ENCODE peak calls at places on chromosomes 4 and X, in seven cellular contexts. Z, M, L, Q, P, S and C are unnamed samples.
A peak's percentile ranks its signal among the peaks of the same experiment; 100 is the strongest.

GRCh38 chrX:134172588-134173259 is 64.3 kb upstream of the CCDC160 start:
- DNase-seq in Z (peak; percentile 56), M (no peak), L (no peak), Q (peak; percentile 44), P (peak; percentile 70), S (peak; percentile 24), C (no peak)

GRCh38 chr4:91746551-91746950 is 557.2 kb upstream of the GRID2 start:
- DNase-seq in Z (no peak), M (no peak), L (peak; percentile 8), Q (no peak), P (no peak), S (no peak), C (no peak)

GRCh38 chrX:12951590-12951965 is 23.3 kb upstream of the TMSB4X start:
- DNase-seq in Z (no peak), M (no peak), L (no peak), Q (no peak), P (no peak), S (no peak), C (no peak)

GRCh38 chr4:183758006-183758734 is 99.1 kb downstream of the TRAPPC11 start:
- DNase-seq in Z (peak; percentile 71), M (no peak), L (no peak), Q (peak; percentile 81), P (peak; percentile 81), S (peak; percentile 39), C (no peak)

GRCh38 chr4:73152893-73153292 is 83.4 kb upstream of the COX18 start:
- DNase-seq in Z (no peak), M (no peak), L (no peak), Q (no peak), P (no peak), S (no peak), C (no peak)

GRCh38 chr4:915595-915994 is 16.5 kb downstream of the GAK start:
- DNase-seq in Z (no peak), M (no peak), L (no peak), Q (no peak), P (no peak), S (no peak), C (no peak)

GRCh38 chr4:41661447-41662076 is 87.0 kb downstream of the PHOX2B start:
- DNase-seq in Z (no peak), M (peak; percentile 19), L (peak; percentile 50), Q (peak; percentile 60), P (no peak), S (peak; percentile 45), C (no peak)

GRCh38 chr4:21697583-21697982 is 251.0 kb downstream of the KCNIP4 start:
- DNase-seq in Z (peak; percentile 25), M (peak; percentile 72), L (peak; percentile 49), Q (no peak), P (no peak), S (no peak), C (peak; percentile 60)

GRCh38 chrX:133985164-133986007 is at the start of gene GPC3:
- DNase-seq in Z (peak; percentile 53), M (peak; percentile 2), L (no peak), Q (peak; percentile 16), P (peak; percentile 51), S (peak; percentile 53), C (no peak)

GRCh38 chr4:24089831-24090531 is 200.1 kb upstream of the PPARGC1A start:
- DNase-seq in Z (no peak), M (no peak), L (no peak), Q (no peak), P (no peak), S (no peak), C (no peak)

GRCh38 chrX:28586291-28586690 is 955 bp upstream of the IL1RAPL1 start:
- DNase-seq in Z (no peak), M (no peak), L (no peak), Q (peak; percentile 15), P (no peak), S (no peak), C (no peak)

GRCh38 chr4:55819634-55820033 is at the start of gene EXOC1L:
- DNase-seq in Z (no peak), M (no peak), L (no peak), Q (no peak), P (peak; percentile 59), S (no peak), C (no peak)

GRCh38 chr4:85778809-85779124 is 303.8 kb downstream of the ARHGAP24 start:
- DNase-seq in Z (no peak), M (no peak), L (no peak), Q (no peak), P (no peak), S (no peak), C (no peak)

GRCh38 chrX:23578079-23578478 is 89.2 kb upstream of the PRDX4 start:
- DNase-seq in Z (no peak), M (peak; percentile 17), L (no peak), Q (no peak), P (no peak), S (no peak), C (no peak)

GRCh38 chrX:31397119-31397518 is 325.3 kb upstream of the FTHL17 start:
- DNase-seq in Z (no peak), M (peak; percentile 29), L (no peak), Q (no peak), P (no peak), S (no peak), C (no peak)

GRCh38 chr4:174156239-174156826 is 127.1 kb downstream of the FBXO8 start:
- DNase-seq in Z (no peak), M (peak; percentile 18), L (no peak), Q (no peak), P (no peak), S (no peak), C (no peak)

GRCh38 chrX:17494231-17494630 is 119.2 kb downstream of the NHS start:
- DNase-seq in Z (no peak), M (no peak), L (no peak), Q (no peak), P (no peak), S (no peak), C (no peak)

GRCh38 chr4:73257995-73258667 is 467 bp downstream of the ANKRD17 start:
- DNase-seq in Z (peak; percentile 57), M (peak; percentile 21), L (peak; percentile 44), Q (no peak), P (no peak), S (peak; percentile 36), C (no peak)

GRCh38 chrX:119655125-119655524 is 37.8 kb downstream of the SEPTIN6 start:
- DNase-seq in Z (no peak), M (peak; percentile 67), L (no peak), Q (peak; percentile 22), P (no peak), S (no peak), C (peak; percentile 26)
- H3K36me3 ChIP-seq in Z (no peaks in the 10 kb centered on the region), M (no peaks in the 10 kb centered on the region), L (no peaks in the 10 kb centered on the region), Q (peaks cover 4% of the 10 kb centered on the region), P (peaks cover 39% of the 10 kb centered on the region), S (no peaks in the 10 kb centered on the region), C (no peaks in the 10 kb centered on the region)

GRCh38 chrX:72659726-72660125 is 54.4 kb downstream of the PHKA1 start:
- DNase-seq in Z (no peak), M (no peak), L (no peak), Q (no peak), P (no peak), S (no peak), C (no peak)

GRCh38 chrX:72666451-72666850 is 47.7 kb downstream of the PHKA1 start:
- DNase-seq in Z (no peak), M (no peak), L (no peak), Q (no peak), P (no peak), S (no peak), C (no peak)

GRCh38 chrX:72663737-72664136 is 50.4 kb downstream of the PHKA1 start:
- DNase-seq in Z (no peak), M (no peak), L (no peak), Q (no peak), P (no peak), S (no peak), C (no peak)

GRCh38 chrX:72662020-72662747 is 51.9 kb downstream of the PHKA1 start:
- DNase-seq in Z (no peak), M (no peak), L (no peak), Q (peak; percentile 5), P (no peak), S (no peak), C (no peak)
- H3K36me3 ChIP-seq in Z (no peaks in the 10 kb centered on the region), M (no peaks in the 10 kb centered on the region), L (no peaks in the 10 kb centered on the region), Q (no peaks in the 10 kb centered on the region), P (no peaks in the 10 kb centered on the region), S (no peaks in the 10 kb centered on the region), C (no peaks in the 10 kb centered on the region)

GRCh38 chrX:78119521-78120227 is 15.6 kb downstream of the PGK1 start:
- DNase-seq in Z (no peak), M (no peak), L (no peak), Q (no peak), P (no peak), S (no peak), C (no peak)
- H3K36me3 ChIP-seq in Z (no peaks in the 10 kb centered on the region), M (peaks cover 51% of the 10 kb centered on the region), L (peaks cover 41% of the 10 kb centered on the region), Q (peaks cover 92% of the 10 kb centered on the region), P (peaks cover 94% of the 10 kb centered on the region), S (no peaks in the 10 kb centered on the region), C (peaks cover 1% of the 10 kb centered on the region)

DNA sequence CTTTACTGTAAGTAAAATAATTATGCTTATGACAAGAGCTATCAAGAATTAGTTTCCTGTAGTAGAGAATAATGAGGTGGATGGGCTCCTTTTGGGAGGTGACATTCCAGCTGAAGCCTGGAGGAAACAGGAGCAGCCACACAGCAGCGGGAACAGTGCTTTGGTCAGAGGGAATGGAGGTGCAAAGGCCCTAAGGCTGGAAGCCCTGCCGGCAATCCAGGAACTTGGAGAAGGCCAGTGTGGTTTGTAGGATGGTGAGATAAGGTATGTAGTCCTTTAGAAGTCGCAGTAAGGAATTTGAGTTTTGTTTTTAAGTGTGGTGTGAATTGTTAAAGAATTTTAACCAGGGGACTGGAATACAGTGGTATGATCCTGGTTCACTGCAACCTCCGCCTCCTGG is 8.1 kb downstream of the TMEM131L start:
- DNase-seq in Z (no peak), M (no peak), L (no peak), Q (no peak), P (no peak), S (no peak), C (no peak)
- H3K36me3 ChIP-seq in Z (no peaks in the 10 kb centered on the region), M (peaks cover 4% of the 10 kb centered on the region), L (no peaks in the 10 kb centered on the region), Q (peaks cover 20% of the 10 kb centered on the region), P (peaks cover 33% of the 10 kb centered on the region), S (no peaks in the 10 kb centered on the region), C (peaks cover 1% of the 10 kb centered on the region)

DNA sequence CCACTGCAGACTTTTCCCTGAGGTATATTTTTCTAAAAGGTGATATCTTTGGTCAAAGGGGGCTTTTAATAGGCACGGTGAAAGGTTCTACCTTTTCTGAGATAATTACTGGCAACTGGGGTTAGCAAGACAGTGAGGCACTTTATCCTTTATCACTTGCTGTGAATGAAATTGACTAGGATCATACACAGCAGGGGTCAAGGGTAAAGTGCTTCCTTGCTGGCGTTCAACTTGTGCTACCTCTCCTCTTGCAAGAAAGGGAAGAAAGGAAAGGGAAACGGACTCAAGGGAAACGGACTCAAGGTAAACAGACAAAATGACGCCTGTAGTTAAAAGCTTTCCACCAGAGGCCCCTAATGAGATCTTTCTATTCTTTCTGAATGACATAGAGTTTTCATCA is 78.6 kb upstream of the RAPGEF2 start:
- DNase-seq in Z (no peak), M (no peak), L (no peak), Q (no peak), P (no peak), S (no peak), C (no peak)
- H3K36me3 ChIP-seq in Z (no peaks in the 10 kb centered on the region), M (no peaks in the 10 kb centered on the region), L (no peaks in the 10 kb centered on the region), Q (no peaks in the 10 kb centered on the region), P (no peaks in the 10 kb centered on the region), S (no peaks in the 10 kb centered on the region), C (no peaks in the 10 kb centered on the region)

GRCh38 chr4:176222149-176222548 is 26.8 kb upstream of the SPATA4 start:
- DNase-seq in Z (no peak), M (no peak), L (no peak), Q (no peak), P (no peak), S (no peak), C (no peak)
- H3K36me3 ChIP-seq in Z (no peaks in the 10 kb centered on the region), M (no peaks in the 10 kb centered on the region), L (no peaks in the 10 kb centered on the region), Q (no peaks in the 10 kb centered on the region), P (no peaks in the 10 kb centered on the region), S (no peaks in the 10 kb centered on the region), C (no peaks in the 10 kb centered on the region)